ENCODE peak calls at places on chromosomes 6 and 20, in four cellular contexts. F, L, O and C are unnamed samples.
A peak's percentile ranks its signal among the peaks of the same experiment; 100 is the strongest.

GRCh38 chr6:137416376-137417109 is 77.7 kb downstream of the OLIG3 start:
- DNase-seq in L (no peak), O (no peak), F (no peak), C (no peak)

GRCh38 chr6:151850479-151850878 is 43.0 kb downstream of the ESR1 start:
- DNase-seq in O (no peak), F (no peak), L (no peak), C (no peak)

GRCh38 chr20:20561841-20562240 is 150.6 kb downstream of the RALGAPA2 start:
- DNase-seq in O (no peak), L (no peak), F (no peak), C (no peak)

GRCh38 chr20:63097336-63097831 is 90.6 kb upstream of the BHLHE23 start:
- DNase-seq in F (no peak), L (peak; percentile 9), O (no peak), C (peak; percentile 64)

GRCh38 chr20:63978319-63979220 is 872 bp downstream of the SAMD10 start:
- DNase-seq in L (peak; percentile 90), O (peak; percentile 49), F (no peak), C (peak; percentile 94)

GRCh38 chr6:109260126-109260525 is 122.1 kb downstream of the CD164 start:
- DNase-seq in O (no peak), L (no peak), F (no peak), C (no peak)

GRCh38 chr6:107973594-107973993 is 15.6 kb upstream of the SEC63 start:
- DNase-seq in F (no peak), O (no peak), L (no peak), C (no peak)

GRCh38 chr6:167300902-167301425 is 9.8 kb downstream of the UNC93A start:
- DNase-seq in O (no peak), F (no peak), L (no peak), C (no peak)

GRCh38 chr6:83514877-83515466 is 2.6 kb downstream of the PRSS35 start:
- DNase-seq in F (no peak), O (no peak), L (no peak), C (no peak)

GRCh38 chr6:133431031-133431430 is 189.9 kb downstream of the EYA4 start:
- DNase-seq in L (no peak), O (no peak), F (no peak), C (no peak)

GRCh38 chr20:43535370-43536004 is 23.3 kb upstream of the SGK2 start:
- DNase-seq in O (no peak), F (no peak), L (no peak), C (no peak)

GRCh38 chr6:109236140-109237081 is 141.1 kb downstream of the CEP57L1 start:
- DNase-seq in F (no peak), L (peak; percentile 56), O (no peak), C (peak; percentile 54)

GRCh38 chr6:134621858-134622257 is 303.9 kb upstream of the SGK1 start:
- DNase-seq in L (no peak), F (no peak), O (no peak), C (no peak)

GRCh38 chr6:134031696-134032255 is 20.6 kb downstream of the SLC2A12 start:
- DNase-seq in L (no peak), O (no peak), F (no peak), C (no peak)

GRCh38 chr6:85678000-85678601 is 35.4 kb upstream of the SYNCRIP start:
- DNase-seq in F (no peak), L (no peak), O (no peak), C (no peak)

GRCh38 chr20:42714298-42715141 is 475.2 kb downstream of the PTPRT start:
- DNase-seq in O (no peak), L (no peak), F (no peak), C (no peak)

GRCh38 chr6:170108890-170109587 is 181.8 kb downstream of the DLL1 start:
- DNase-seq in F (no peak), O (no peak), L (no peak), C (no peak)

GRCh38 chr20:51425347-51426106 is 117.0 kb downstream of the NFATC2 start:
- DNase-seq in L (no peak), F (no peak), O (no peak), C (no peak)

GRCh38 chr20:22333885-22334545 is 250.4 kb downstream of the FOXA2 start:
- DNase-seq in O (no peak), L (peak; percentile 48), F (no peak), C (no peak)

GRCh38 chr6:21005816-21006553 is 471.7 kb downstream of the CDKAL1 start:
- DNase-seq in O (no peak), L (no peak), F (no peak), C (no peak)